ENCODE peak calls at places on chromosomes 3 and 15, in eight cellular contexts. R is occipital lobe; Y is activated naive CD4-positive, alpha-beta T cell; E is T1000; P is endothelial cell of umbilical vein; Q is activated T-helper 9 cell treated with anti-CD3 and anti-CD28 coated beads, Interleukin-2, amount 50 U/mL, for 16 hours; F is fibroblast of the aortic adventitia; V is activated T-helper 1 cell treated with anti-CD3 and anti-CD28 coated beads, Interleukin-2, amount 50 U/mL, for 16 hours. K is an unnamed sample.

GRCh38 chr15:89416339-89417183 is 79.8 kb downstream of the RHCG start:
- DNase-seq in R (no peak), V (peak; percentile 24), Q (peak; percentile 50), F (peak; percentile 48), Y (peak; percentile 29), P (peak; percentile 71), E (peak; percentile 3), K (peak; percentile 83)

GRCh38 chr3:174125267-174125844 is 727.8 kb downstream of the NLGN1 start:
- DNase-seq in E (no peak), F (peak; percentile 65), Q (no peak), Y (no peak), V (no peak), R (no peak), P (peak; percentile 60), K (peak; percentile 22)

GRCh38 chr3:126121074-126121473 is 37.1 kb upstream of the SLC41A3 start:
- DNase-seq in R (no peak), Y (no peak), V (no peak), P (no peak), Q (no peak), F (no peak), E (no peak), K (no peak)

GRCh38 chr3:112640333-112640863 is 545 bp downstream of the CCDC80 start:
- DNase-seq in Q (no peak), P (peak; percentile 73), V (no peak), R (no peak), F (peak; percentile 86), Y (no peak), E (peak; percentile 44), K (peak; percentile 32)

GRCh38 chr15:82531496-82532382 is 8.5 kb downstream of the RPS17 start:
- DNase-seq in Q (no peak), E (no peak), F (no peak), P (no peak), Y (no peak), V (no peak), R (no peak), K (no peak)

GRCh38 chr15:90550919-90551318 is 21.2 kb downstream of the CRTC3 start:
- DNase-seq in Y (no peak), V (no peak), E (no peak), F (no peak), Q (no peak), R (no peak), P (no peak), K (no peak)

GRCh38 chr15:90903733-90904536 is 833 bp downstream of the MAN2A2 start:
- DNase-seq in V (no peak), E (no peak), R (no peak), Y (no peak), Q (no peak), F (no peak), P (no peak), K (no peak)

GRCh38 chr3:136074546-136074945 is 109.0 kb downstream of the PPP2R3A start:
- DNase-seq in F (peak; percentile 74), E (no peak), V (no peak), P (no peak), Y (no peak), R (no peak), Q (no peak), K (no peak)

GRCh38 chr15:79315623-79316328 is 4.9 kb downstream of the TMED3 start:
- DNase-seq in Q (no peak), F (no peak), R (peak; percentile 50), V (no peak), Y (no peak), E (no peak), P (no peak), K (no peak)

GRCh38 chr3:160486459-160486869 is 36.9 kb upstream of the TRIM59 start:
- DNase-seq in F (peak; percentile 72), Y (no peak), Q (no peak), R (no peak), P (peak; percentile 44), E (no peak), V (no peak), K (no peak)

GRCh38 chr3:56421205-56421604 is 47.1 kb downstream of the ERC2 start:
- DNase-seq in E (no peak), Q (no peak), F (no peak), R (no peak), V (no peak), Y (no peak), P (no peak), K (no peak)

GRCh38 chr3:13561376-13561775 is 12.5 kb downstream of the FBLN2 start:
- DNase-seq in F (no peak), V (no peak), E (no peak), R (no peak), Q (no peak), Y (no peak), P (no peak), K (no peak)

GRCh38 chr15:60713096-60714084 is 234.4 kb upstream of the ICE2 start:
- DNase-seq in Y (no peak), P (peak; percentile 47), Q (no peak), R (no peak), V (no peak), F (peak; percentile 40), E (no peak), K (no peak)

GRCh38 chr3:134457331-134458125 is 28.3 kb downstream of the ANAPC13 start:
- DNase-seq in R (no peak), V (no peak), P (no peak), F (no peak), Y (no peak), E (no peak), Q (no peak), K (no peak)

GRCh38 chr15:52021128-52021671 is 2.2 kb downstream of the MAPK6 start:
- DNase-seq in F (peak; percentile 95), P (peak; percentile 85), R (peak; percentile 29), Y (no peak), V (no peak), Q (peak; percentile 52), E (peak; percentile 40), K (peak; percentile 75)

GRCh38 chr15:38564557-38565286 is at the start of gene RASGRP1:
- DNase-seq in F (peak; percentile 10), E (peak; percentile 33), Y (peak; percentile 86), V (peak; percentile 77), P (peak; percentile 59), Q (peak; percentile 82), R (no peak), K (peak; percentile 23)

GRCh38 chr15:74209997-74210573 is 7.5 kb upstream of the STRA6 start:
- DNase-seq in F (peak; percentile 99), V (no peak), E (no peak), Y (no peak), R (no peak), P (peak; percentile 46), Q (no peak), K (no peak)

GRCh38 chr3:116129187-116129945 is 315.9 kb downstream of the LSAMP start:
- DNase-seq in F (no peak), E (no peak), P (no peak), Y (no peak), V (no peak), Q (no peak), R (no peak), K (no peak)

GRCh38 chr3:61531528-61531927 is 29.8 kb upstream of the PTPRG start:
- DNase-seq in R (no peak), Q (no peak), E (no peak), F (no peak), Y (no peak), V (no peak), P (no peak), K (no peak)

GRCh38 chr3:117750674-117751073 is 1041.1 kb downstream of the TUSC7 start:
- DNase-seq in R (no peak), Q (no peak), Y (no peak), E (no peak), P (no peak), F (no peak), V (no peak), K (no peak)

GRCh38 chr15:66094331-66094730 is 159.2 kb downstream of the MEGF11 start:
- DNase-seq in Y (no peak), E (no peak), P (no peak), F (no peak), Q (no peak), V (no peak), R (no peak), K (no peak)

GRCh38 chr3:150778793-150779401 is 15.9 kb upstream of the SIAH2 start:
- DNase-seq in P (no peak), V (no peak), R (no peak), E (no peak), F (no peak), Q (no peak), Y (no peak), K (no peak)

GRCh38 chr3:194592798-194593752 is 40.1 kb downstream of the TMEM44 start:
- DNase-seq in E (peak; percentile 75), R (no peak), F (peak; percentile 100), P (peak; percentile 62), Q (no peak), V (no peak), Y (no peak), K (peak; percentile 96)

GRCh38 chr15:39946862-39947261 is 12.9 kb downstream of the EIF2AK4 start:
- DNase-seq in F (peak; percentile 16), R (no peak), V (no peak), P (no peak), Q (no peak), E (no peak), Y (no peak), K (no peak)

GRCh38 chr3:84108442-84108971 is 850.3 kb upstream of the CADM2 start:
- DNase-seq in F (no peak), E (peak; percentile 18), P (no peak), R (no peak), Q (no peak), Y (no peak), V (no peak), K (peak; percentile 29)

GRCh38 chr15:74962671-74963070 is 6.1 kb upstream of the RPP25 start:
- DNase-seq in Y (no peak), V (no peak), F (no peak), E (no peak), R (no peak), P (no peak), Q (no peak), K (no peak)

GRCh38 chr3:128488995-128489859 is 3.8 kb downstream of the GATA2 start:
- DNase-seq in Q (no peak), F (peak; percentile 49), P (peak; percentile 79), E (peak; percentile 12), Y (no peak), V (no peak), R (no peak), K (peak; percentile 76)

GRCh38 chr3:9750556-9751411 is 1.0 kb downstream of the OGG1 start:
- DNase-seq in Y (no peak), V (no peak), R (no peak), F (peak; percentile 40), E (no peak), Q (no peak), P (no peak), K (no peak)

GRCh38 chr3:52119826-52120225 is 34.4 kb downstream of the POC1A start:
- DNase-seq in Q (no peak), P (no peak), R (no peak), V (no peak), Y (no peak), E (no peak), F (no peak), K (no peak)